ENCODE peak calls at places on chromosomes 12 and 14, in five cellular contexts. K, Z, M, B and E are unnamed samples.

GRCh38 chr14:77421241-77421640 is 2.1 kb downstream of the NOXRED1 start:
- DNase-seq in K (no peak), Z (no peak), M (no peak), B (no peak), E (no peak)

GRCh38 chr12:57055834-57056233 is 5.9 kb upstream of the MYO1A start:
- DNase-seq in K (no peak), Z (no peak), M (no peak), B (no peak), E (no peak)

GRCh38 chr12:39199371-39199770 is 243.5 kb downstream of the KIF21A start:
- DNase-seq in K (no peak), Z (no peak), M (no peak), B (no peak), E (no peak)

GRCh38 chr12:16473610-16474326 is 126.3 kb downstream of the MGST1 start:
- DNase-seq in K (no peak), Z (no peak), M (peak), B (no peak), E (no peak)

GRCh38 chr14:63295231-63295685 is 23.5 kb downstream of the GPHB5 start:
- DNase-seq in K (peak), Z (no peak), M (no peak), B (no peak), E (no peak)

GRCh38 chr12:85872497-85873091 is 1.5 kb upstream of the NTS start:
- DNase-seq in K (peak), Z (no peak), M (peak), B (no peak), E (no peak)

GRCh38 chr12:115872212-115872611 is 405.3 kb downstream of the MED13L start:
- DNase-seq in K (no peak), Z (no peak), M (no peak), B (no peak), E (no peak)

GRCh38 chr14:32933943-32934890 is 4.5 kb upstream of the NPAS3 start:
- DNase-seq in K (no peak), Z (peak), M (peak), B (peak), E (no peak)

GRCh38 chr12:114916124-114916523 is 232.1 kb upstream of the TBX3 start:
- DNase-seq in K (no peak), Z (no peak), M (peak), B (no peak), E (no peak)

GRCh38 chr12:55687746-55688145 is 20.0 kb downstream of the ITGA7 start:
- DNase-seq in K (peak), Z (no peak), M (no peak), B (no peak), E (peak)

GRCh38 chr12:576613-577110 is 86.6 kb downstream of the NINJ2 start:
- DNase-seq in K (no peak), Z (no peak), M (no peak), B (peak), E (no peak)

GRCh38 chr12:117439531-117440001 is 78.1 kb upstream of the NOS1 start:
- DNase-seq in K (no peak), Z (no peak), M (no peak), B (peak), E (no peak)

GRCh38 chr14:99268776-99269510 is 3.1 kb downstream of the BCL11B start:
- DNase-seq in K (no peak), Z (no peak), M (no peak), B (peak), E (no peak)

GRCh38 chr12:1760566-1761382 is 59.6 kb upstream of the LRTM2 start:
- DNase-seq in K (no peak), Z (no peak), M (peak), B (no peak), E (no peak)

GRCh38 chr12:111330800-111331752 is 37.8 kb downstream of the PHETA1 start:
- DNase-seq in K (peak), Z (no peak), M (peak), B (no peak), E (no peak)

GRCh38 chr14:22747769-22748168 is 18.7 kb upstream of the OXA1L start:
- DNase-seq in K (no peak), Z (no peak), M (no peak), B (no peak), E (no peak)

GRCh38 chr12:59444932-59445331 is 150.9 kb upstream of the SLC16A7 start:
- DNase-seq in K (peak), Z (no peak), M (peak), B (no peak), E (no peak)

GRCh38 chr12:125424909-125425308 is 359.7 kb downstream of the AACS start:
- DNase-seq in K (no peak), Z (no peak), M (no peak), B (no peak), E (no peak)

GRCh38 chr14:56172571-56172971 is 54.4 kb downstream of the PELI2 start:
- DNase-seq in K (no peak), Z (no peak), M (peak), B (no peak), E (no peak)

GRCh38 chr14:72948481-72949138 is 22.3 kb downstream of the DCAF4 start:
- DNase-seq in K (peak), Z (peak), M (peak), B (peak), E (no peak)

GRCh38 chr14:23379331-23380196 is 2.7 kb downstream of the CMTM5 start:
- DNase-seq in K (peak), Z (peak), M (peak), B (peak), E (no peak)

GRCh38 chr14:71687115-71687836 is 245.0 kb upstream of the RGS6 start:
- DNase-seq in K (no peak), Z (no peak), M (peak), B (no peak), E (no peak)

GRCh38 chr12:70985850-70986249 is 65.3 kb upstream of the PTPRR start:
- DNase-seq in K (no peak), Z (no peak), M (peak), B (no peak), E (no peak)

GRCh38 chr14:73873660-73874059 is 13.0 kb upstream of the ZNF410 start:
- DNase-seq in K (no peak), Z (no peak), M (no peak), B (no peak), E (no peak)

GRCh38 chr14:73058923-73059311 is 583 bp downstream of the RBM25 start:
- DNase-seq in K (no peak), Z (no peak), M (no peak), B (peak), E (no peak)

GRCh38 chr12:26488339-26488738 is 293.0 kb downstream of the SSPN start:
- DNase-seq in K (no peak), Z (no peak), M (no peak), B (no peak), E (no peak)

GRCh38 chr14:64906022-64906421 is 8.2 kb upstream of the CHURC1 start:
- DNase-seq in K (no peak), Z (no peak), M (no peak), B (no peak), E (no peak)

GRCh38 chr14:78863143-78863542 is 693.0 kb downstream of the NRXN3 start:
- DNase-seq in K (peak), Z (peak), M (peak), B (peak), E (no peak)

GRCh38 chr12:121792607-121793500 is 634 bp downstream of the RHOF start:
- DNase-seq in K (peak), Z (no peak), M (no peak), B (no peak), E (no peak)

GRCh38 chr14:102508410-102508773 is 1.2 kb downstream of the ANKRD9 start:
- DNase-seq in K (no peak), Z (no peak), M (no peak), B (no peak), E (no peak)

GRCh38 chr12:125169870-125170269 is 104.6 kb downstream of the AACS start:
- DNase-seq in K (no peak), Z (no peak), M (no peak), B (no peak), E (no peak)

GRCh38 chr14:78933948-78934524 is 763.9 kb downstream of the NRXN3 start:
- DNase-seq in K (peak), Z (peak), M (peak), B (no peak), E (no peak)

GRCh38 chr12:7431993-7432685 is 11.8 kb downstream of the CD163L1 start:
- DNase-seq in K (no peak), Z (no peak), M (no peak), B (no peak), E (no peak)

GRCh38 chr12:66119870-66120241 is 10.7 kb downstream of the LLPH start:
- DNase-seq in K (peak), Z (no peak), M (no peak), B (no peak), E (no peak)

GRCh38 chr14:76386922-76387782 is 11.2 kb downstream of the ESRRB start:
- DNase-seq in K (peak), Z (peak), M (peak), B (peak), E (peak)

GRCh38 chr14:96280104-96280503 is 24.1 kb downstream of the BDKRB1 start:
- DNase-seq in K (no peak), Z (no peak), M (no peak), B (no peak), E (no peak)

GRCh38 chr14:96284430-96284829 is 28.4 kb downstream of the BDKRB1 start:
- DNase-seq in K (no peak), Z (no peak), M (no peak), B (no peak), E (no peak)

GRCh38 chr14:96284008-96284407 is 28.0 kb downstream of the BDKRB1 start:
- DNase-seq in K (no peak), Z (no peak), M (no peak), B (no peak), E (no peak)

GRCh38 chr14:96279564-96279963 is 23.6 kb downstream of the BDKRB1 start:
- DNase-seq in K (no peak), Z (no peak), M (no peak), B (no peak), E (no peak)

GRCh38 chr14:96281486-96281885 is 25.5 kb downstream of the BDKRB1 start:
- DNase-seq in K (no peak), Z (no peak), M (no peak), B (no peak), E (no peak)
- TF ChIP-seq CTCF in K (no peak), Z (no peak), M (no peak), B (peak), E (peak)

DNA sequence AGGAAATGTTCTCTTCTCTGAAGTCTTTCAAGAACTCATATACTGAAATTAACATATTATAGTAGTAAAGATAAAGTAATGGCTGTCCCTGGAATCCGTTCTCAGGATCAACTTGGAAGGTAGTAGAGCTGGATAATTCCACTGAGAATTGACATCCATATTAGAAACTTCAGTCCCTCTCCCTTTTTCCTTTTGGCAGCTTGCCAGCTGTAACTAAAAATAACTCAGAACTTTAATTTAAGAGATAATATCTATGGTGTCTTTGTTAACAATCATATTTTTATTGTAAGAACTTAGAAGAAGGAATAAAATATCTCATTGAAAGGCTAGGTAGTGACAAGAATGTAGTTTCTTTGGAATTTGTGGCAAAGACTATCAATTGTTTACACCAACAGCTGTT is 61.4 kb upstream of the PLEKHA5 start:
- DNase-seq in K (no peak), Z (no peak), M (no peak), B (no peak), E (no peak)
- TF ChIP-seq CTCF in K (no peak), Z (no peak), M (no peak), B (no peak), E (no peak)

DNA sequence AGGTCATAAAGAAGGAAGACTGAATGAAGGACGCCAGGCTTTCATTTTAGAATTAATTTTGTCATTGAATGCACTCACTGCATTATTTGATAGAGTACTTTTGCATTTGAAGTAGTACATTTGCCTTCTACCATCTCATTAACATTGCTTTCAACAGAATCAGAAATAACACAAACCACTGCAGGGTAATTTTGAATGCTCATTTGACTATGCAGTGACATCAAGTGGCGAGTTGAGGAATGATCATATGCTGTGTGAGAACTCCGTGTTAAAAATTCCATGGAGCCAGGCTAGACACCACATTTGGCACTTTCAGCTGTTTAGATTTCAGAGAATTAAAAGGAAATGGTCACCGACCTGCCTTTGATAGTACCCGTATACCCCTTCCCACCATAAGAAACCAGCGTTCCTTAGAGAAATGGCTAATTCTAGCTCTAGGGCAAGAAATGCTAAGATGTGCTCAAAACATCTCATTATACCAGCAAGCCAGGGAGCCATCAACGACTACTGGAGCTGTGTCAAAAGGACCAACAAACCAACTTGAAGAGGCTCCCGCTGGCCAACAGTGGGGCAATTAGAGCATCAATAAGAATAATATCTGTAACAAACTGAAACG is 16.5 kb downstream of the HEBP1 start:
- DNase-seq in K (peak), Z (no peak), M (peak), B (no peak), E (no peak)
- TF ChIP-seq CTCF in K (peak), Z (peak), M (peak), B (peak), E (peak)

GRCh38 chr14:90698379-90698869 is 117.8 kb downstream of the TTC7B start:
- DNase-seq in K (no peak), Z (no peak), M (peak), B (no peak), E (no peak)

GRCh38 chr14:90697146-90697545 is 119.1 kb downstream of the TTC7B start:
- DNase-seq in K (no peak), Z (no peak), M (no peak), B (no peak), E (no peak)

GRCh38 chr14:90699016-90699415 is 117.2 kb downstream of the TTC7B start:
- DNase-seq in K (no peak), Z (no peak), M (no peak), B (no peak), E (no peak)

GRCh38 chr14:90696728-90697127 is 119.5 kb downstream of the TTC7B start:
- DNase-seq in K (no peak), Z (no peak), M (no peak), B (no peak), E (no peak)

DNA sequence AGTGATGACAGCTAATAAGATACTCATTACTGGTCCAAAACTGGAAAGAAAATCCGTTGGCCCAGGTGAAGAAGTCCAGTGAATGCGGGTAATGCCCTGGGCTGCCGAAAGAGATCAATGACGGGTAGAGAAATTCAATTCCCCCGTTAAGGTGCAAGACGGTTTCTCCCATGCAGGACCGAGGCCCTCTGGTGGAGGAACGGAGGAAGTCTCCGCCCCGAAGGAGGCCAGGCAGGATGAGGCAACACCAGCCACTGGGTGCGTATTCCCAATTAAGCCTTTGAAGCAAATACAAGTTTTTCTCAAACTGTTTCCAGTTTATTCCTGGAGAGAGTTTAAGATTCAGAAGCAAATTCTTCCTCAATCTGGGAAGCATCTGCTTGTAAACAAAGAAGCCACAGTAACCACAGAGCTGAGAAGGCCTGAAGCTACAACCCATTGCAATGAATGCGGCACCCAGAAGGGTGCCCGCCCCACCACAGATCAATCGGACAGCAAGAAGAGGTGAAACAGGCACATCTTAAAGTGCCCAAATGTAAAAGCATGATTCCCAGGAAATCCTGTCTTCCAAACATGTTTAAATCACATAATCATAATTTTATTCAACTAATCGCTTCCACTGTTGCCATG is 118.5 kb downstream of the TTC7B start:
- DNase-seq in K (peak), Z (peak), M (peak), B (peak), E (no peak)
- TF ChIP-seq CTCF in K (peak), Z (peak), M (peak), B (peak), E (peak)

DNA sequence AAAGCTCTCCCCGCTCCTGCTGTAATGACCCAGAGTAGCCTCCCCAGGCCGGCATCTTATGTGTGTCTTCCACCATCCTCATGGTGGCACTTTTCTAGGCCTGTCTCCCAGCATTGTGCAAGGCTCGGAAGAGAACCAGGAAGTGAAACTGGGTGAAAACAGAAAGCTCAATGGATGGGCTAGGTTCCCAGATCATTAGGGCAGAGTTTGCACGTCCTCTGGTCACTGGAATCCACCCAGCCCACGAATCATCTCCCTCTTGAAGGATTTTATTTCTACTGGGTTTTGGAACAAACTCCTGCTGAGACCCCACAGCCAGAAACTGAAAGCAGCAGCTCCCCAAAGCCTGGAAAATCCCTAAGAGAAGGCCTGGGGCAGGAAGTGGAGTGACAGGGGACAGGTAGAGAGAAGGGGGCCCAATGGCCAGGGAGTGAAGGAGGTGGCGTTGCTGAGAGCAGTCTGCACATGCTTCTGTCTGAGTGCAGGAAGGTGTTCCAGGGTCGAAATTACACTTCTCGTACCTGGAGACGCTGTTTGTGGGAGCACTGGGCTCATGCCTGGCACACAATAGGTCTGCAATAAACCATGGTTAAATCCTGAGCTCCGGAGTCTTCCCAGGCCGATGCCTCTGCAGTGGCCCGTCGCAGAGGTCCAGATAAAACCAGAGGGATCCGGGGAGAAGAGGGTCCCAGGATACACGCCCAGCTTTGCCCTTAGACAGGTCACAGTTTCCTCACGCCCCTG is 15.6 kb downstream of the ACVRL1 start:
- DNase-seq in K (peak), Z (no peak), M (peak), B (no peak), E (no peak)
- TF ChIP-seq CTCF in K (no peak), Z (no peak), M (peak), B (no peak), E (no peak)

DNA sequence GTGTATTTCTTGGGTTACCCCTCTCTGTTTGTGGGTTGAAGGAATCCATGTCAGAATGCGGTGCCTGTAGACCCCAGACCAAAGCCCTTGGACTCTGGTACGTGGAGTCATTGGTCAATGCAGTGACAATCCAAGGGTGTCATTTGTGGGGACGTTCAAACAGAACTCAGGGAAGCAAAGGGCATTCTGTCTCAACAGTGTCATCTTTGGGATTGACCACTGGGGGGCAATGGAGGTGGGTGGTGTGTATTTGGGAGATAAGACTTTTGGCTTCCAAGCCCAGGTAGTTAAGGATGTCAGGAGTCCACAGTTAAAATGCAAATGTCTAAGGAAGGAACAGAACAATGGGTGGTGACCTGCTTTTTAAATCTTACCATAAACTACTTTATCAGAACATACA is 54.6 kb upstream of the CCDC175 start:
- DNase-seq in K (peak), Z (no peak), M (no peak), B (peak), E (no peak)
- TF ChIP-seq CTCF in K (no peak), Z (peak), M (peak), B (peak), E (peak)

GRCh38 chr12:132724506-132725220 is 14.0 kb downstream of the PGAM5 start:
- DNase-seq in K (no peak), Z (no peak), M (no peak), B (no peak), E (no peak)
- TF ChIP-seq CTCF in K (no peak), Z (no peak), M (no peak), B (no peak), E (no peak)